ENCODE peak calls at places on chromosomes 13 and 19, in five cellular contexts. H, N, B, M and J are unnamed samples.

GRCh38 chr13:49630580-49630979 is 2.3 kb downstream of the ARL11 start:
- DNase-seq in M (no peak), B (no peak), H (no peak), N (no peak), J (no peak)

GRCh38 chr13:31328549-31329229 is 128.9 kb downstream of the B3GLCT start:
- DNase-seq in H (no peak), B (no peak), M (no peak), N (no peak), J (no peak)

GRCh38 chr13:85093808-85094207 is 705.4 kb downstream of the SLITRK6 start:
- DNase-seq in N (no peak), M (no peak), B (no peak), H (no peak), J (no peak)

GRCh38 chr19:1261863-1262686 is 7.1 kb upstream of the CIRBP start:
- DNase-seq in N (peak; percentile 99), H (peak; percentile 89), M (peak; percentile 64), B (peak; percentile 94), J (peak; percentile 88)

GRCh38 chr13:40539954-40540706 is 126.3 kb downstream of the FOXO1 start:
- DNase-seq in H (no peak), N (no peak), M (no peak), B (no peak), J (no peak)

GRCh38 chr19:58401825-58402433 is 6.5 kb downstream of the RNF225 start:
- DNase-seq in B (no peak), M (no peak), N (no peak), H (no peak), J (peak; percentile 60)

GRCh38 chr13:80716610-80717081 is 375.7 kb upstream of the SPRY2 start:
- DNase-seq in H (peak; percentile 19), M (peak; percentile 30), N (no peak), B (no peak), J (peak; percentile 68)

GRCh38 chr19:45876411-45877197 is 9.3 kb downstream of the IRF2BP1 start:
- DNase-seq in N (peak; percentile 82), M (peak; percentile 55), B (peak; percentile 51), H (no peak), J (peak; percentile 63)

GRCh38 chr19:34996978-34997640 is 3.0 kb upstream of the GRAMD1A start:
- DNase-seq in H (no peak), B (no peak), M (no peak), N (peak; percentile 4), J (peak; percentile 61)

GRCh38 chr19:6970478-6970877 is 50.8 kb downstream of the MBD3L2B start:
- DNase-seq in B (no peak), M (no peak), N (no peak), H (no peak), J (no peak)

GRCh38 chr19:38209671-38210457 is 14.2 kb downstream of the DPF1 start:
- DNase-seq in B (peak; percentile 56), H (peak; percentile 64), N (no peak), M (peak; percentile 75), J (peak; percentile 81)

DNA sequence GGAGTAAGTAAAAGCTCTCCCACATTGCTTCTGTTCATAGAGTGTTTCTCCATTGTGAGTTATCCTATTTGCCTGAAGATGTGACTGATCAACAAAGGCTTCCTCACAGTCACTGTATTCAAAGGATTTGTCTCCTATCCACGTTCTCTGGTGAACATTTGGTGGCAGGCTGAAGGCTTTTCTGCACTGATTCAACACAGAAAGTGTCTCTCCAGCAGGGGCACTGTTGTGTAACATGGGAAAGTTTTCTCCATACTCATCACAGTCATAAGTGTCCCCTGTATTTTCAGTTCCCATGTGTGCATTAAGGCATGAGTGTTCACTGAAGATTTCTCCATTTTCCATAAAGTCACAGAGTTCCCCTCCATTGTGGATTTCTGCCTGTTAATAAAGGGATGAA is 17.6 kb downstream of the ZNF121 start:
- DNase-seq in N (no peak), B (no peak), H (no peak), M (no peak), J (no peak)
- H3K9me3 ChIP-seq in N (peaks cover 5% of the 10 kb centered on the region), B (peaks cover 29% of the 10 kb centered on the region), H (peaks cover 7% of the 10 kb centered on the region), M (peaks cover 77% of the 10 kb centered on the region), J (peaks cover 40% of the 10 kb centered on the region)

GRCh38 chr13:19151581-19152263 is 29.9 kb downstream of the TUBA3C start:
- DNase-seq in M (no peak), B (no peak), N (no peak), H (no peak), J (no peak)

GRCh38 chr13:19152403-19152802 is 29.2 kb downstream of the TUBA3C start:
- DNase-seq in N (no peak), H (no peak), M (no peak), B (no peak), J (no peak)

GRCh38 chr13:19155321-19155861 is 26.2 kb downstream of the TUBA3C start:
- DNase-seq in N (no peak), M (no peak), H (no peak), B (no peak), J (no peak)

GRCh38 chr13:19154843-19155242 is 26.8 kb downstream of the TUBA3C start:
- DNase-seq in H (no peak), N (no peak), B (no peak), M (no peak), J (no peak)

DNA sequence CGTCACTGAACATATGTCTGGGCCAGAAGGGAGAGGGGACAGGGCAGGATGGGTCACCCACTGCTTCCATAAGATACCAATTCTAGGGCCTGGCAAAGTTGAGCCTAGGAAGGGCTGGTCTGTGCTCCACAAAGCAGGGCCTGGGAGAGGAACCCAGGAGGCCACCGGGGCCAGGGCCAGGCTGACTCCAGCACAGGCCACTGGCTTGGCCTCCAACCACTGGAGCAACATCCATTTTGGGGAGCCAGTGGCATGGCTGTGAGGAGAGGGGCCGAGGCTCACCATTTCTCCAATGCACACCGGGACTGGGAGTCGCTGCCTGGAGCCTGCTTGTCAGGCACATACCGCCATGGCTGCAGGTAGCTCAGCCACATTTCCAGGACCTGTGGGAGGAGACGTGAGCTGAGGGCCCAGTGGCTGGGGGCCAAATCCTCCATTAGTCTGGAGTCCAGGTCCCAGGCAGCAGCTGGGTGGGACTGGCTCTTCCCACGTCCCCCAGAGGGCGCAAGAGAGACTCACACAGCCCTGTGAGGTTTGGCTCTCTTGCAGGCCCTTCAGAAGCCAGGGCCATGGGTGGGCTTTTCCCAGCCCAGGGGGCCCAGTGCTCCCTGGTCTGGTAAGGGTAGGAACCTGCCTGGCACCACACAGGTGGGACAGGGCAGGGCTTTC is 27.7 kb downstream of the TUBA3C start:
- DNase-seq in N (no peak), H (no peak), B (no peak), M (no peak), J (no peak)
- H3K9me3 ChIP-seq in N (no peaks in the 10 kb centered on the region), H (no peaks in the 10 kb centered on the region), B (no peaks in the 10 kb centered on the region), M (no peaks in the 10 kb centered on the region), J (peaks cover under 1% of the 10 kb centered on the region)

GRCh38 chr19:20102097-20102496 is 24.3 kb downstream of the ZNF90 start:
- DNase-seq in N (no peak), H (no peak), M (no peak), B (no peak), J (no peak)

GRCh38 chr19:20103091-20103501 is 25.3 kb downstream of the ZNF90 start:
- DNase-seq in B (no peak), H (no peak), M (no peak), N (no peak), J (no peak)

DNA sequence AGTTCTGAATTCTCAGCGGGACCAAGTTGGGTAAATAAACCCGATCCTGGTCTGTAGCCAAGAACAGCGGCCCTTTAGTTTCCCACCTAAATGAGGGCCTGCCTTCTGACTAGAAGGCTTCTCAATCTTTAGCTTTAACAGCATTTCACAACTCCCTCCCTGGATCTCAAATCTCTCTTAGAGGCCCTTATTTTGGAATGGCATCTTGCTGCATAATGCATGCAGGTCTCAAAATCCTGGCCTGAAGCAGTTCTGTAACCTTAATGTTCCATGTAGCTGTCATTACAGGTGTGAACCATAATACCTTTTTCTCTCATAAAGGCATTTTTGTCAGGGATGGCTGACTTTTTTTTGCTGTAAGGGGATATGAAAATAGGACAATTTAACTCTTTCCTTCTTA is 29.5 kb downstream of the ZNF90 start:
- DNase-seq in M (no peak), N (no peak), H (no peak), B (no peak), J (no peak)
- H3K9me3 ChIP-seq in M (peaks cover 9% of the 10 kb centered on the region), N (peaks cover 3% of the 10 kb centered on the region), H (no peaks in the 10 kb centered on the region), B (no peaks in the 10 kb centered on the region), J (peaks cover 5% of the 10 kb centered on the region)

GRCh38 chr19:22595918-22596341 is 38.2 kb upstream of the ZNF492 start:
- DNase-seq in B (no peak), N (peak; percentile 37), H (peak; percentile 83), M (peak; percentile 62), J (peak; percentile 85)
- H3K9me3 ChIP-seq in B (no peaks in the 10 kb centered on the region), N (no peaks in the 10 kb centered on the region), H (no peaks in the 10 kb centered on the region), M (no peaks in the 10 kb centered on the region), J (no peaks in the 10 kb centered on the region)

GRCh38 chr19:8988204-8988603 is 22.0 kb downstream of the MUC16 start:
- DNase-seq in N (no peak), H (no peak), B (no peak), M (no peak), J (no peak)

DNA sequence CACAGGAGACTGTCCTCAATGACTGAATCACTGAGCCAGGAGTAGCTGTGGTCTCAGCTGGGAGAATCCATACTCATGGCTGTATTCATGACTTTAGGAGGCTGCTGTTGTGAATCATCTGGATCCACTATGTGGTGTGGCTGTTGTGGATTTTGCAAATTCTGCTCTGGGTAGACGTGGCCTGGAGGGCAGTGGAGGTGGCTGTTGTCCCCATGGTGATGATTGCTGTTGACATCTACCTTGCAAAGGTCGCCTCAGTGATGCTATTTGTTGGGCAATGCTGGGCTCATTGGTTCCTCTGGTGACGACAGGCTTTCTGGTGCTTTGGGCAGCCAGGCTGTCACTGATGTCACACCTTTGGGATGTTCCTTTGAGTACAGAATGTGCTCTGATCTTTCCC is 23.9 kb downstream of the MUC16 start:
- DNase-seq in M (no peak), H (no peak), N (no peak), B (no peak), J (peak; percentile 19)
- H3K9me3 ChIP-seq in M (no peaks in the 10 kb centered on the region), H (no peaks in the 10 kb centered on the region), N (no peaks in the 10 kb centered on the region), B (no peaks in the 10 kb centered on the region), J (no peaks in the 10 kb centered on the region)

GRCh38 chr13:19668778-19669177 is 35.3 kb downstream of the MPHOSPH8 start:
- DNase-seq in N (no peak), M (no peak), H (no peak), B (no peak), J (no peak)
- H3K9me3 ChIP-seq in N (no peaks in the 10 kb centered on the region), M (no peaks in the 10 kb centered on the region), H (no peaks in the 10 kb centered on the region), B (no peaks in the 10 kb centered on the region), J (no peaks in the 10 kb centered on the region)

DNA sequence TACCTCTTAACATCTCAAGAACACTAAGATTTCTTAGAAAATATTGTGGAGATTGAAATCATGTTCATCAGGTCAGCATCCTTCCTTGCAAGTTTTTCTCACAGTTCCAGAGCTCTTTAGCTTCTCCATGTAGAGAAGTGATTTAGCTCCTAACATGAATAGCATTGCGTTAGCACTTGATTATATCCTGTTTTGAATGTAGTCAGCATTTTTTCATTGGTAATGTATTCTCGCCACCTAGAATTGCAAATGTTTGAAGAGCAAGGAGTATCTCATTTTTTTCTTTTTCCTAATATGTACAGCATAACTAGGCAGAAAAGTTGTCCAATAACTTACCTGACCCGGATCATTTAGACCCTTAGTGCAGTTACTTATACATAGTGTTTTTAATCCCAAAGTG is 6.6 kb downstream of the ZNF470 start:
- DNase-seq in B (no peak), H (no peak), N (no peak), M (no peak), J (no peak)
- H3K9me3 ChIP-seq in B (peaks cover 26% of the 10 kb centered on the region), H (peaks cover 24% of the 10 kb centered on the region), N (peaks cover 4% of the 10 kb centered on the region), M (peaks cover 94% of the 10 kb centered on the region), J (peaks cover 29% of the 10 kb centered on the region)